ENCODE peak calls at places on chromosomes 2 and 18, in five cellular contexts. Y, P, L, J and U are unnamed samples.

GRCh38 chr2:133266075-133266925 is 302.0 kb downstream of the NCKAP5 start:
- DNase-seq in Y (no peak), P (peak; percentile 64), L (no peak), J (no peak), U (peak; percentile 13)

GRCh38 chr2:86309966-86310365 is 27.5 kb downstream of the REEP1 start:
- DNase-seq in Y (peak; percentile 19), P (no peak), L (no peak), J (no peak), U (no peak)

GRCh38 chr2:86050301-86050700 is 55.4 kb downstream of the POLR1A start:
- DNase-seq in Y (no peak), P (no peak), L (no peak), J (no peak), U (no peak)

GRCh38 chr2:9582624-9583023 is 27.0 kb upstream of the ADAM17 start:
- DNase-seq in Y (no peak), P (no peak), L (no peak), J (no peak), U (no peak)

GRCh38 chr2:162840598-162841246 is 2.2 kb upstream of the KCNH7 start:
- DNase-seq in Y (peak; percentile 79), P (peak; percentile 74), L (peak; percentile 17), J (peak; percentile 70), U (peak; percentile 62)

GRCh38 chr2:174246944-174247381 is 1.4 kb downstream of the OLA1 start:
- DNase-seq in Y (no peak), P (no peak), L (no peak), J (peak; percentile 28), U (no peak)

GRCh38 chr2:19810637-19811036 is 91.1 kb downstream of the TTC32 start:
- DNase-seq in Y (no peak), P (no peak), L (no peak), J (no peak), U (no peak)

GRCh38 chr2:40243581-40243980 is 208.3 kb downstream of the SLC8A1 start:
- DNase-seq in Y (no peak), P (no peak), L (no peak), J (no peak), U (no peak)

GRCh38 chr18:28086530-28087172 is 90.3 kb downstream of the CDH2 start:
- DNase-seq in Y (no peak), P (no peak), L (no peak), J (peak; percentile 72), U (no peak)

GRCh38 chr2:32836961-32837360 is 109.8 kb upstream of the LTBP1 start:
- DNase-seq in Y (no peak), P (no peak), L (no peak), J (no peak), U (peak; percentile 6)

GRCh38 chr2:32835148-32835547 is 111.6 kb upstream of the LTBP1 start:
- DNase-seq in Y (peak; percentile 19), P (no peak), L (no peak), J (no peak), U (no peak)

GRCh38 chr2:32833709-32834108 is 113.0 kb upstream of the LTBP1 start:
- DNase-seq in Y (no peak), P (no peak), L (no peak), J (no peak), U (no peak)

GRCh38 chr2:32832400-32832799 is 114.4 kb upstream of the LTBP1 start:
- DNase-seq in Y (no peak), P (no peak), L (no peak), J (no peak), U (no peak)

GRCh38 chr2:32832821-32833220 is 113.9 kb upstream of the LTBP1 start:
- DNase-seq in Y (no peak), P (no peak), L (no peak), J (no peak), U (no peak)
- TF ChIP-seq MYC in Y (no peak), P (no peak), L (no peak), J (no peak), U (no peak)

DNA sequence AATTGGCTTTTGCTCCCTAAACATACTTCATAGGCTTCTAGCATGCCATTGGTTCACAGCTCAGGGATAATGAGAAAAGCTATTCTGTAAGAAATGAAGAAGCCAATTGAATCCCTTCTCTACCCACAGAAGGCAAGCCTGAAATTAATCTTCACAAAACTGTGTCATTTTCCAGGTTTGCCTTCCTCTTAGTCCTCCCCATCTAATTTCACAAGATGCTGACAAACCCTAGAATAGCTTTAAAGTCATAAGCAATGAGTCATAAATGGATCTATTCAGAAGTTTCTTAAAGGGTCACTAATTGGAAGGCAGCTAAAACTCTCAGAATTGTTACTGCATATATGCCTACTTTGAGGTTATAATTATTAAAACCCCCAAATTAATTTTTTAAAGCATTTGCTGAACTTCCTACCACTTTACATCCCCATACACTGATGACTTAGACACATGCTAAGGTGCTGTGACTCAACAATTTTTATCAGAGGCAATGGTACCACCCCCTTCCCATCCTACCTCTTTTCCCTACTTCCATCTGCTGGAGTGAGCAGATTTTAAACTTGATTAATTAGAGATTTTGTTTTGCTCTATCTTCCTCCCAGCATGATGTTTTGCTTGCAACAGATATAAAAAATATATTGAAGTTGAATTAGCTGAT is 51.3 kb upstream of the NABP1 start:
- DNase-seq in Y (no peak), P (peak; percentile 12), L (no peak), J (no peak), U (no peak)
- TF ChIP-seq MYC in Y (no peak), P (no peak), L (no peak), J (no peak), U (no peak)

DNA sequence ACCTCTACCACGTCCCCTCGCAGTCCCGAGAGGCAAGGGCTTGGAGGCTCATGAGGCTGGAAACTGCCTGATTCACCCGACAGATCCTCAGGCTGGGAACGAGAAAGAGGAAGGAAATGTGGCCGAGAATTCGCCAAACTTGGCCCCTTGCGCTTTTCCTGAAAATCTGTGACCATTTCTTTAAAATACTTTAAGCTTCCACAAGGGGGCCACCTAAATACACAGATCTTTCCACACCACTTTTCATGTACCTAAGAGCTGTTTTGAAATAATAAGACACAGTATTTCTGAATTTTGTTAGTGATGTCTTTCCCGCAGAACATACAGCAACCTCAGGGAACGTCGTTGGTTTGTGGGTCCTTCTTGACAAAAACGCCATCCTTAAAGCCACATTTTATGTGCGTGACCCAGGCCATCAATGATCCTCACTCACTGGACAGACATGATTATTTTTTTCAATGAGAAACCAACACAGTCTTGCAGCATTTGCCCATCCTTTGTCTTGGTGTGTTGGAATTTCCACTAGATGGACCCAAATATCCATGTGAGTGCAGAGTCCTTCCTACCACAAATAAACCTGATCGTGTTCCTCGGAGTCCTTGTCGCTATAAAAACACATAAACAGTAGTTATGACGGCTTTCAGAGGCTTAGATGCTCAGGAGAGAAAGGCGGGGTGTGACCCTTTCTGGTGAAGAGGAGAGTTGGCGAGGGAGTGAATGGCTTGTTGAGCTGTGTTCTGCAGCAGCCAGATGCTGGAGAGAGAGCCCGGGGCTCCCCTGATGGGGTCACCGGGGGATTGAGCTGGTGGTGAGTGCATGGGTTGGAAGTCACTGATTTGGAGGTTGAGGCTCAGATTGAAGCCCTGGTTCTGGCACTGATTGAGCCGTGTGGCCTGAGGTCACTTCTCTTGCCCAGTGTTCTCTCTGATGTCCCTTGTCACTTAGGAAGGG is 25.0 kb downstream of the DCDC2C start:
- DNase-seq in Y (peak; percentile 71), P (peak; percentile 56), L (peak; percentile 46), J (peak; percentile 44), U (peak; percentile 61)
- TF ChIP-seq MYC in Y (no peak), P (no peak), L (no peak), J (no peak), U (no peak)

GRCh38 chr2:152405206-152406118 is 70.5 kb downstream of the FMNL2 start:
- DNase-seq in Y (no peak), P (peak; percentile 77), L (no peak), J (peak; percentile 96), U (peak; percentile 88)
- TF ChIP-seq MYC in Y (no peak), P (no peak), L (no peak), J (no peak), U (no peak)

GRCh38 chr18:24208270-24209035 is 69.6 kb downstream of the CABYR start:
- DNase-seq in Y (no peak), P (no peak), L (no peak), J (no peak), U (no peak)
- TF ChIP-seq MYC in Y (no peak), P (no peak), L (no peak), J (no peak), U (no peak)

DNA sequence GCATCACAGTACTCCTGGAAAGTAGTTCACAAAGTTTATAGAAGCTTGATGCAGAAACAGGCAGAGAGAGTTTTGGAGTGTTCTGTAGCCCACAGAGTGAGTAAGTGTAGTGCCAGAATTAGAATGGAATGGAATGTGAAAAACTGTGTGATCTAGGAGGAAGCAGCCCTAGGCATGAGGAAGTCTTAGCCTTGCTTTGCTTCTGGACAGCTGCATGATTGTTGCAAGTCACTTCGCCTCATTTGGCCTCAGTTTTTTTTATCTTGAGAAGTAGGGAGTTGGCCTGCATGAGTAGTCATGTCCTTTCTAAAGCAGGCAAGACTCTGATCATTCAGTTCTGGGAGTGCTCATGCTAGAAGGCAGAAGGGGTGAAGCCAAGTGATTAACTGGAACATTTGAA is 10.9 kb downstream of the SERPINB12 start:
- DNase-seq in Y (peak; percentile 87), P (peak; percentile 32), L (no peak), J (no peak), U (no peak)
- TF ChIP-seq MYC in Y (no peak), P (no peak), L (no peak), J (no peak), U (no peak)

GRCh38 chr2:54672587-54673456 is 50.6 kb upstream of the EML6 start:
- DNase-seq in Y (peak; percentile 25), P (no peak), L (no peak), J (no peak), U (peak; percentile 21)
- TF ChIP-seq MYC in Y (no peak), P (no peak), L (no peak), J (no peak), U (no peak)